ENCODE peak calls at places on chromosomes 13 and 19, in four cellular contexts. W is tibial nerve, D is SK-N-SH, N is neural progenitor cell. G is an unnamed sample.
A peak's percentile ranks its signal among the peaks of the same experiment; 100 is the strongest.

GRCh38 chr13:20815469-20815868 is 41.7 kb upstream of the EEF1AKMT1 start:
- DNase-seq in W (no peak), D (no peak), N (no peak), G (no peak)

GRCh38 chr19:51491586-51491985 is 10.0 kb downstream of the SIGLEC12 start:
- DNase-seq in W (no peak), D (no peak), N (no peak), G (no peak)

GRCh38 chr19:30920238-30920637 is 429.0 kb downstream of the TSHZ3 start:
- DNase-seq in W (no peak), D (no peak), N (no peak), G (peak; percentile 15)

GRCh38 chr13:58946274-58946673 is 1217.5 kb downstream of the DIAPH3 start:
- DNase-seq in W (no peak), D (no peak), N (no peak), G (no peak)

GRCh38 chr19:4229179-4229931 is at the start of gene EBI3:
- DNase-seq in W (peak; percentile 7), D (no peak), N (no peak), G (peak; percentile 37)

GRCh38 chr19:58229255-58229639 is 533 bp downstream of the ZNF544 start:
- DNase-seq in W (no peak), D (peak; percentile 44), N (peak; percentile 65), G (peak; percentile 62)

GRCh38 chr19:5988520-5989387 is 10.8 kb upstream of the RANBP3 start:
- DNase-seq in W (no peak), D (no peak), N (no peak), G (no peak)

GRCh38 chr13:76231522-76232167 is 595.5 kb downstream of the LMO7 start:
- DNase-seq in W (no peak), D (no peak), N (no peak), G (no peak)

GRCh38 chr19:13083008-13083404 is 19.7 kb downstream of the LYL1 start:
- DNase-seq in W (no peak), D (no peak), N (no peak), G (no peak)

GRCh38 chr13:69948016-69948415 is 159.6 kb upstream of the ATXN8OS start:
- DNase-seq in W (no peak), D (no peak), N (no peak), G (no peak)

GRCh38 chr19:7953060-7953459 is 9.6 kb upstream of the TIMM44 start:
- DNase-seq in W (no peak), D (no peak), N (no peak), G (no peak)

GRCh38 chr13:92806215-92806614 is 420.4 kb upstream of the GPC6 start:
- DNase-seq in W (no peak), D (no peak), N (no peak), G (no peak)

GRCh38 chr19:8626823-8627222 is 3.6 kb upstream of the NFILZ start:
- DNase-seq in W (no peak), D (no peak), N (no peak), G (no peak)

GRCh38 chr19:38213911-38214625 is 10.0 kb downstream of the DPF1 start:
- DNase-seq in W (no peak), D (no peak), N (peak; percentile 52), G (no peak)

GRCh38 chr13:36377822-36378480 is 31.8 kb upstream of the SPART start:
- DNase-seq in W (no peak), D (peak; percentile 22), N (no peak), G (no peak)

GRCh38 chr19:6010107-6010506 is 32.2 kb upstream of the RANBP3 start:
- DNase-seq in W (no peak), D (no peak), N (no peak), G (no peak)

GRCh38 chr19:18789883-18790565 is 1.1 kb downstream of the COMP start:
- DNase-seq in W (no peak), D (peak; percentile 69), N (peak; percentile 87), G (peak; percentile 81)

GRCh38 chr19:32345261-32346207 is at the start of gene ZNF507:
- DNase-seq in W (peak; percentile 76), D (peak; percentile 99), N (peak; percentile 93), G (peak; percentile 81)

GRCh38 chr19:5261151-5261890 is 79.3 kb downstream of the PTPRS start:
- DNase-seq in W (no peak), D (no peak), N (no peak), G (no peak)

GRCh38 chr19:42092350-42092749 is 16.4 kb downstream of the ZNF574 start:
- DNase-seq in W (no peak), D (peak; percentile 63), N (no peak), G (peak; percentile 55)

GRCh38 chr13:64078025-64078424 is 2662.4 kb upstream of the PCDH20 start:
- DNase-seq in W (no peak), D (peak; percentile 3), N (no peak), G (no peak)

GRCh38 chr13:113155982-113156655 is 2.3 kb upstream of the PROZ start:
- DNase-seq in W (no peak), D (no peak), N (no peak), G (no peak)

GRCh38 chr13:109790951-109791605 is 4.7 kb upstream of the IRS2 start:
- DNase-seq in W (peak; percentile 41), D (peak; percentile 69), N (peak; percentile 55), G (peak; percentile 61)

GRCh38 chr13:85520445-85520844 is 278.8 kb downstream of the SLITRK6 start:
- DNase-seq in W (no peak), D (no peak), N (no peak), G (no peak)

GRCh38 chr19:23203841-23204344 is 46.3 kb downstream of the ZNF724 start:
- DNase-seq in W (no peak), D (no peak), N (no peak), G (no peak)

GRCh38 chr13:64540468-64540867 is 2689.7 kb downstream of the PCDH9 start:
- DNase-seq in W (no peak), D (no peak), N (no peak), G (no peak)

GRCh38 chr13:98068511-98068910 is 74.4 kb upstream of the FARP1 start:
- DNase-seq in W (no peak), D (no peak), N (no peak), G (no peak)

GRCh38 chr13:80141114-80141849 is 199.6 kb downstream of the SPRY2 start:
- DNase-seq in W (peak; percentile 21), D (no peak), N (peak; percentile 13), G (no peak)

DNA sequence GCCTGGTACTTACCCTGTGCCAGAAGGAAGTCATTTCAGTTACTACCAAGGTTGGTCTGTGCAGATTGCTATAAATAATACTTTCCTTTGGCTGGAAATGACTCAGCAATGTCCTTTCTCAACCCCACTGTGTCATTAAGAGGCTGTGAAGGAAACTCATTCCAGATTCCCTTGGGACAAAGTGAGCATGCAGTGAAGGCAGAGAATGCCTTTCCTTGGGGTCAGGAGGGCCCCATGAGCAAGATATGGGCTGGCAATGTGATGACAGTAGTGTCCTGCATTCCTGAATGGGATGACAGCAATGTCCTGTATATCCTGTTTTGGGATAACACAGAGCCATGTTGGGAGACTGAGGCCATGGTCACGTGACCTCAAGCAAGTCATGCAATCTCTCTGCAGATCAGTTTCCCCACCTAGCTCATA is 213.1 kb upstream of the TMTC4 start:
- DNase-seq in W (no peak), D (no peak), N (no peak), G (no peak)
- H3K27me3 ChIP-seq in W (no peaks in the 10 kb centered on the region), D (no peaks in the 10 kb centered on the region), N (no peaks in the 10 kb centered on the region), G (no peaks in the 10 kb centered on the region)

DNA sequence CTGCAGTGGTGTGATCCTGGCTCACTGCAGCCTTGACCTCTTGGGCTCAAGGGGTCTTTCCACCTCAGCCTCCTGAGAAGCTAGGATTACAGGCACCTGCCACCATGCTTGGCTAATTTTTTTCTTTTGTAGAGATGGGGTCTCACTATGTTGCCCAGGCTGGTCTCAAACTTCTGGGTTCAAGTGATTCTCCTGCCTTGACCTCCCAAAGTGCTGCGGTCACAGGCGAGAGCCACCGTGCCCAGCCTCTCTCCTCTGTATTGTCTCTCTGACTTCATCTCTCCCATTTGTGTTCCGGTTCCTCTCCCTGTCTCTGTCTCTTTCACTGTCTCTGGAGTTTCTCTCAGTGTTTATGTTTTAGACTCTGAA is 1.7 kb upstream of the C19orf85 start:
- DNase-seq in W (no peak), D (no peak), N (no peak), G (no peak)
- H3K27me3 ChIP-seq in W (no peaks in the 10 kb centered on the region), D (no peaks in the 10 kb centered on the region), N (no peaks in the 10 kb centered on the region), G (no peaks in the 10 kb centered on the region)

GRCh38 chr13:27911499-27911898 is 8.3 kb upstream of the PDX1 start:
- DNase-seq in W (no peak), D (no peak), N (no peak), G (no peak)
- H3K27me3 ChIP-seq in W (peaks cover 69% of the 10 kb centered on the region), D (peaks cover 47% of the 10 kb centered on the region), N (peaks cover 100% of the 10 kb centered on the region), G (peaks cover 98% of the 10 kb centered on the region)

DNA sequence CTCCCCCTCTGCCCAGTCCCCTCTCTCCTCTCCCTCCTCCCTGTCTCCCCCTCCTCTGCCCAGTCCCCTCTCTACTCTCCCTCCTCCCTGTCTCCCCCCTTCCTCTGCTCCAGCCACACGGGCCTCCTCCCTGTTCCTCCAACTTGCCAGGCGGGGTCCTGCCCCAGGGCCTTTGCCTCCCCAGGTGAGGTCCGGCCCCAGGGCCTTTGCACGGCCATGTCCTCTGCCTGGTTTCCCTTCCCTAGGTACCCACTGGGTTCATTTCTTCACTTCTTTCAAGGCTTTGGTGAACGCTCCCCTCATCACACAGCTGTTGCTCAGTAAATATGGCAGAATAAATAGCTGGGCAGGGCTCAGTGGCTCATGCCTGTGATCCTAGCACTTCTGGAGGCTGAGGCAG is 21.1 kb downstream of the MISP start:
- DNase-seq in W (no peak), D (no peak), N (no peak), G (no peak)
- H3K27me3 ChIP-seq in W (no peaks in the 10 kb centered on the region), D (no peaks in the 10 kb centered on the region), N (no peaks in the 10 kb centered on the region), G (no peaks in the 10 kb centered on the region)

DNA sequence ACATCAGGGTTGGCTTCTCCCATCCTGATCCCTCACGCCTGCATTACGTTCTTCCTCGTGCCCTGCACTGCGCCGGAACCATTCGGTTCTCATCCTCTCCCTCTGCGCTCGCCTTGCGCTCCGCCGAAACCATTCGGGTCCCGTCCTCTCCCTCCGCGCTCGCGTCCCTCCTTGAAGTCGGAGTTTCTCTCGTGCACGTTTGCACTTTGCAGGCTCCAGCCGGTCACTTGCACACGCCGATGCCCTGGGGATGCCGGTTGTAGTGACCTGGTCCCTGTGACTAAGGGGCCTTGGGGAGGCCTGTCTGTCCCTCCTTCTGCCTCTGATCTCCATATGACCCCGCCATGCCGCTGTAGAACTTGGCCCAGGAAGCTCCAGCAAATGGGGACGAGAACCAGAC is 265.8 kb downstream of the TEX29 start:
- DNase-seq in W (no peak), D (no peak), N (no peak), G (no peak)
- H3K27me3 ChIP-seq in W (no peaks in the 10 kb centered on the region), D (no peaks in the 10 kb centered on the region), N (no peaks in the 10 kb centered on the region), G (peaks cover 100% of the 10 kb centered on the region)